ENCODE peak calls at places on chromosomes 3 and 15, in five cellular contexts. One of them, this sample, is unnamed.
A peak's percentile ranks its signal among the peaks of the same experiment; 100 is the strongest.

GRCh38 chr15:23750776-23751175 is 63.7 kb upstream of the NDN start:
- DNase-seq in left ventricle myocardium inferior: no peak
- DNase-seq in tibial nerve: no peak
- DNase-seq in lung: no peak
- DNase-seq in AG10803: no peak
- DNase-seq in this sample: no peak

GRCh38 chr3:13080591-13080990 is 7.4 kb upstream of the IQSEC1 start:
- DNase-seq in left ventricle myocardium inferior: peak; percentile 79
- DNase-seq in tibial nerve: peak; percentile 62
- DNase-seq in lung: no peak
- DNase-seq in AG10803: peak; percentile 24
- DNase-seq in this sample: peak; percentile 7

GRCh38 chr15:52331490-52332240 is 36.1 kb upstream of the MYO5C start:
- DNase-seq in tibial nerve: no peak
- DNase-seq in AG10803: peak; percentile 54
- DNase-seq in lung: no peak
- DNase-seq in left ventricle myocardium inferior: no peak
- DNase-seq in this sample: peak; percentile 72

GRCh38 chr3:134354612-134355275 is 19.5 kb downstream of the AMOTL2 start:
- DNase-seq in lung: no peak
- DNase-seq in left ventricle myocardium inferior: no peak
- DNase-seq in AG10803: peak; percentile 59
- DNase-seq in tibial nerve: no peak
- DNase-seq in this sample: peak; percentile 24

GRCh38 chr3:15272431-15273196 is 59.8 kb downstream of the SH3BP5 start:
- DNase-seq in tibial nerve: no peak
- DNase-seq in AG10803: no peak
- DNase-seq in left ventricle myocardium inferior: no peak
- DNase-seq in lung: no peak
- DNase-seq in this sample: no peak

GRCh38 chr3:46668116-46668515 is 25.4 kb downstream of the ALS2CL start:
- DNase-seq in AG10803: no peak
- DNase-seq in tibial nerve: no peak
- DNase-seq in left ventricle myocardium inferior: no peak
- DNase-seq in lung: no peak
- DNase-seq in this sample: no peak

GRCh38 chr15:31352911-31353811 is 26.5 kb downstream of the KLF13 start:
- DNase-seq in tibial nerve: peak; percentile 76
- DNase-seq in left ventricle myocardium inferior: peak; percentile 77
- DNase-seq in lung: no peak
- DNase-seq in AG10803: peak; percentile 92
- DNase-seq in this sample: peak; percentile 92

GRCh38 chr3:191648787-191649186 is 187.8 kb downstream of the PYDC2 start:
- DNase-seq in tibial nerve: no peak
- DNase-seq in left ventricle myocardium inferior: no peak
- DNase-seq in AG10803: no peak
- DNase-seq in lung: no peak
- DNase-seq in this sample: no peak

GRCh38 chr3:9809239-9809614 is 835 bp upstream of the TTLL3 start:
- DNase-seq in tibial nerve: no peak
- DNase-seq in lung: no peak
- DNase-seq in AG10803: no peak
- DNase-seq in left ventricle myocardium inferior: no peak
- DNase-seq in this sample: no peak

GRCh38 chr15:67017318-67017717 is 48.1 kb upstream of the SMAD3 start:
- DNase-seq in AG10803: no peak
- DNase-seq in left ventricle myocardium inferior: no peak
- DNase-seq in tibial nerve: no peak
- DNase-seq in lung: no peak
- DNase-seq in this sample: no peak

GRCh38 chr3:177777699-177778098 is 580.4 kb upstream of the TBL1XR1 start:
- DNase-seq in AG10803: peak; percentile 26
- DNase-seq in lung: peak; percentile 55
- DNase-seq in left ventricle myocardium inferior: peak; percentile 25
- DNase-seq in tibial nerve: no peak
- DNase-seq in this sample: peak; percentile 53

GRCh38 chr15:92907880-92908279 is 7.8 kb downstream of the CHD2 start:
- DNase-seq in left ventricle myocardium inferior: no peak
- DNase-seq in tibial nerve: peak; percentile 53
- DNase-seq in lung: no peak
- DNase-seq in AG10803: peak; percentile 88
- DNase-seq in this sample: peak; percentile 93

GRCh38 chr15:49242820-49243219 is 72.8 kb downstream of the GALK2 start:
- DNase-seq in AG10803: peak; percentile 91
- DNase-seq in left ventricle myocardium inferior: no peak
- DNase-seq in lung: no peak
- DNase-seq in tibial nerve: no peak
- DNase-seq in this sample: peak; percentile 94

GRCh38 chr3:131107637-131108433 is 81.2 kb downstream of the NEK11 start:
- DNase-seq in lung: no peak
- DNase-seq in left ventricle myocardium inferior: no peak
- DNase-seq in tibial nerve: no peak
- DNase-seq in AG10803: peak; percentile 29
- DNase-seq in this sample: no peak

GRCh38 chr3:53675022-53675697 is 171.1 kb downstream of the CHDH start:
- DNase-seq in AG10803: no peak
- DNase-seq in tibial nerve: no peak
- DNase-seq in left ventricle myocardium inferior: no peak
- DNase-seq in lung: no peak
- DNase-seq in this sample: no peak

GRCh38 chr3:88000853-88001252 is 58.0 kb downstream of the CGGBP1 start:
- DNase-seq in left ventricle myocardium inferior: no peak
- DNase-seq in lung: no peak
- DNase-seq in AG10803: no peak
- DNase-seq in tibial nerve: no peak
- DNase-seq in this sample: peak; percentile 25

GRCh38 chr15:38254065-38254883 is 1.6 kb downstream of the SPRED1 start:
- DNase-seq in lung: peak; percentile 51
- DNase-seq in tibial nerve: peak; percentile 60
- DNase-seq in left ventricle myocardium inferior: no peak
- DNase-seq in AG10803: peak; percentile 54
- DNase-seq in this sample: peak; percentile 69

GRCh38 chr3:144643778-144644191 is 672.2 kb downstream of the DIPK2A start:
- DNase-seq in tibial nerve: no peak
- DNase-seq in left ventricle myocardium inferior: no peak
- DNase-seq in AG10803: peak; percentile 49
- DNase-seq in lung: no peak
- DNase-seq in this sample: peak; percentile 84

GRCh38 chr3:26712211-26713026 is 89.8 kb downstream of the LRRC3B start:
- DNase-seq in tibial nerve: no peak
- DNase-seq in left ventricle myocardium inferior: no peak
- DNase-seq in lung: no peak
- DNase-seq in AG10803: no peak
- DNase-seq in this sample: peak; percentile 6
- TF ChIP-seq CTCF in tibial nerve: peak; percentile 45
- TF ChIP-seq CTCF in left ventricle myocardium inferior: peak; percentile 80
- TF ChIP-seq CTCF in lung: peak; percentile 25
- TF ChIP-seq CTCF in AG10803: no peak
- TF ChIP-seq CTCF in this sample: peak; percentile 15

DNA sequence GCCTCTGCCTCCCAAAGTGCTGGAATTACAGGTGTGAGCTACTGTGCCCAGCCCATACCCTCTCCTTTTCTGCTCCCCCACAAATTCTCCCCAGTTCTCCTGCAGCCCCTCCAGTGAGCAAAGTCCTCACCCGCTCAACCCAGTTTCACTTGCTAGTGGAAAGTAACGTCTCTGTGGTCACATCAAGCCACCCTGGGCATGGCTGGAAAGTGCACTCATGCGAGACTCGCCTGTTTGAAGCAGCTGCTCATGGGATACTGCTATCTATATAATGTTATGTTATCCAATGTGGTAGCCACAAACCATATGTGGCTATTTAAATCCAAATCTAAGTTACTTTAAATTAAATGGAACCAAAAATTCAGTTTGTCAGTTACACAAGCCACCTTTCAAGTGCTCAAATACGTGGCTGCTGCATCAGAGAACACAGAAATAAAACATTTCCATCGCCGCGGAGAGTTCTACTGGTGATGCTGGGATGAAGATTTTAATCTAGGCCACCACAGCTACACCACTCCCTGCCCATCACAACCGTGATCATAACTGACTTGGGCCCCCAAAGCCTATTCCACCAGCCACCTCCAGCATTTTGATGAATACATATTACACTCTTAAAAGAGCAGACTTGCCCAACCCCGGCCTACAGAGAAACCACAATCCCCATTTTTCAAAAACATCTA is 119.4 kb downstream of the LIPC start:
- DNase-seq in tibial nerve: no peak
- DNase-seq in left ventricle myocardium inferior: no peak
- DNase-seq in AG10803: no peak
- DNase-seq in lung: no peak
- DNase-seq in this sample: no peak
- H3K4me3 ChIP-seq in tibial nerve: no peak overlapping the region
- H3K4me3 ChIP-seq in left ventricle myocardium inferior: no peak overlapping the region
- H3K4me3 ChIP-seq in AG10803: peak overlapping the region; percentile 12
- H3K4me3 ChIP-seq in lung: no peak overlapping the region
- H3K4me3 ChIP-seq in this sample: no peak overlapping the region

GRCh38 chr15:63461230-63461629 is 43.2 kb upstream of the USP3 start:
- DNase-seq in left ventricle myocardium inferior: no peak
- DNase-seq in AG10803: no peak
- DNase-seq in tibial nerve: no peak
- DNase-seq in lung: no peak
- DNase-seq in this sample: no peak
- TF ChIP-seq CTCF in left ventricle myocardium inferior: no peak
- TF ChIP-seq CTCF in AG10803: no peak
- TF ChIP-seq CTCF in tibial nerve: peak; percentile 11
- TF ChIP-seq CTCF in lung: no peak
- TF ChIP-seq CTCF in this sample: no peak

GRCh38 chr3:175664911-175665310 is 805.8 kb downstream of the NAALADL2 start:
- DNase-seq in left ventricle myocardium inferior: no peak
- DNase-seq in tibial nerve: no peak
- DNase-seq in lung: no peak
- DNase-seq in AG10803: no peak
- DNase-seq in this sample: no peak
- H3K4me3 ChIP-seq in left ventricle myocardium inferior: no peak overlapping the region
- H3K4me3 ChIP-seq in tibial nerve: no peak overlapping the region
- H3K4me3 ChIP-seq in lung: no peak overlapping the region
- H3K4me3 ChIP-seq in AG10803: no peak overlapping the region
- H3K4me3 ChIP-seq in this sample: no peak overlapping the region

GRCh38 chr3:34155108-34155507 is 356.7 kb downstream of the PDCD6IP start:
- DNase-seq in AG10803: no peak
- DNase-seq in lung: no peak
- DNase-seq in tibial nerve: no peak
- DNase-seq in left ventricle myocardium inferior: no peak
- DNase-seq in this sample: no peak
- TF ChIP-seq CTCF in AG10803: no peak
- TF ChIP-seq CTCF in lung: no peak
- TF ChIP-seq CTCF in tibial nerve: no peak
- TF ChIP-seq CTCF in left ventricle myocardium inferior: no peak
- TF ChIP-seq CTCF in this sample: no peak

GRCh38 chr15:63719281-63719680 is 114.5 kb downstream of the HERC1 start:
- DNase-seq in lung: no peak
- DNase-seq in left ventricle myocardium inferior: no peak
- DNase-seq in tibial nerve: no peak
- DNase-seq in AG10803: no peak
- DNase-seq in this sample: no peak
- H3K4me3 ChIP-seq in lung: no peak overlapping the region
- H3K4me3 ChIP-seq in left ventricle myocardium inferior: no peak overlapping the region
- H3K4me3 ChIP-seq in tibial nerve: no peak overlapping the region
- H3K4me3 ChIP-seq in AG10803: no peak overlapping the region
- H3K4me3 ChIP-seq in this sample: no peak overlapping the region

DNA sequence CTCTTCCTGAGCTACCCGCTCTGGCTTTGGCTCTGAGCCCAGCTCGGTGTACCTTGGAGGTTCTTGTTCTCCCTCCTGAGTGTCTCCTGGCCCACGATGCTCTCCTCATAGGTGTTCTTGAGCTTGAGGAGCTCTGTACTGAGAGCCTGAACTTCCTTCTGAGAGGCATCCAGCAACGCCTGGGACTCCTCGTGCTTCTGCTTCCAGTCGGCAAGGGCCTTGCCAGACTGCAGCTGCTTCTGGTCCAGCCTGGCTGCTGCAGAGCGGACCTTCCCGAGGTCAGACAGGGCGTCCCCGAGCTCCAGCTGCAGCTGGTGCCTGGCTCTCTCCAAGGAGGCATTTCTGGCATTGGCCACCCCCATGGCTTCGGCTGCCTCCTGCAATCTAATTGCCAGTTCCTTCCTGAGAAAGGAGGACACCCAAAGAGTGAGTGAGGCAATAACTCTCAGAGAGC is 99.8 kb downstream of the MYH15 start:
- DNase-seq in tibial nerve: no peak
- DNase-seq in left ventricle myocardium inferior: peak; percentile 23
- DNase-seq in AG10803: peak; percentile 21
- DNase-seq in lung: peak; percentile 85
- DNase-seq in this sample: no peak
- TF ChIP-seq CTCF in tibial nerve: no peak
- TF ChIP-seq CTCF in left ventricle myocardium inferior: no peak
- TF ChIP-seq CTCF in AG10803: no peak
- TF ChIP-seq CTCF in lung: no peak
- TF ChIP-seq CTCF in this sample: no peak

DNA sequence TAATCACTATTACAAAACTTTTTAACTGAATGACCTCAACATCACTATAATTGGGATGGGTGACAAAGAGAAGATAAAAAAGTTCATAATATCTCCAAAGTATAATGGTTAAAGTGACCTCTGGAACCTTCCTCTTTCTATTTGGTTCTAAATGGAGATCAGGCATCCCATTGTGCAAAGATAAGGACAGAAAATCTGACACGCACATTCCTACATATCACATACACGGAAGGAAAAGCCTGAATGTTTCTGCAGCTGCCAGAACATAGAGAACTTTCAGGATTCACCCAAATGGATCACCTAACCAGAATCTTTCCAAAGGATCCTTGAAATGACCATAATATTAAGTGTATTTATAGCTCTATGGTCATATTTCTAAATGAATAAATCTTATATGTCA is 128.2 kb downstream of the TFDP2 start:
- DNase-seq in tibial nerve: no peak
- DNase-seq in AG10803: no peak
- DNase-seq in lung: no peak
- DNase-seq in left ventricle myocardium inferior: no peak
- DNase-seq in this sample: no peak
- H3K4me3 ChIP-seq in tibial nerve: no peak overlapping the region
- H3K4me3 ChIP-seq in AG10803: no peak overlapping the region
- H3K4me3 ChIP-seq in lung: no peak overlapping the region
- H3K4me3 ChIP-seq in left ventricle myocardium inferior: no peak overlapping the region
- H3K4me3 ChIP-seq in this sample: no peak overlapping the region

This sample was measured in fibroblast of the aortic adventitia.